ENCODE peak calls at places on chromosomes 7 and 10, in four cellular contexts. A, T, E and L are unnamed samples. For H3K27me3 and H3K36me3, the result is how much of the 10 kb centered on the place peaks cover.

GRCh38 chr10:74681917-74682627 is 144.3 kb upstream of the KAT6B start:
- DNase-seq in T (peak), E (peak), A (no peak), L (no peak)

GRCh38 chr10:60611291-60611747 is 167.0 kb upstream of the CDK1 start:
- DNase-seq in E (peak), T (peak), A (no peak), L (no peak)

GRCh38 chr10:11506247-11506789 is 105.1 kb downstream of the USP6NL start:
- DNase-seq in E (no peak), A (no peak), T (no peak), L (no peak)

GRCh38 chr7:86748843-86749720 is 105.4 kb downstream of the GRM3 start:
- DNase-seq in A (no peak), E (no peak), T (no peak), L (no peak)

GRCh38 chr10:24642921-24643678 is 80.6 kb downstream of the ARHGAP21 start:
- DNase-seq in E (peak), A (no peak), T (peak), L (peak)

GRCh38 chr10:66931340-66931948 is 5.6 kb downstream of the LRRTM3 start:
- DNase-seq in E (peak), A (no peak), T (peak), L (peak)

GRCh38 chr10:85284778-85285397 is 956.5 kb downstream of the CCSER2 start:
- DNase-seq in A (peak), T (no peak), E (no peak), L (no peak)

GRCh38 chr7:46229409-46229808 is 308.3 kb upstream of the IGFBP3 start:
- DNase-seq in E (no peak), A (no peak), T (peak), L (no peak)

GRCh38 chr10:117334075-117334474 is 41.2 kb downstream of the PDZD8 start:
- DNase-seq in E (no peak), A (no peak), T (peak), L (no peak)

GRCh38 chr10:72808001-72808400 is 85.5 kb upstream of the OIT3 start:
- DNase-seq in E (no peak), T (no peak), A (no peak), L (no peak)

GRCh38 chr7:3000566-3000965 is 43.1 kb downstream of the CARD11 start:
- DNase-seq in T (no peak), E (no peak), A (no peak), L (no peak)

GRCh38 chr10:55370021-55370420 is 569.0 kb upstream of the PCDH15 start:
- DNase-seq in A (no peak), E (no peak), T (no peak), L (no peak)

GRCh38 chr7:51288896-51289607 is 27.6 kb downstream of the COBL start:
- DNase-seq in T (no peak), A (no peak), E (no peak), L (no peak)

GRCh38 chr10:83262434-83262833 is 876.9 kb upstream of the GHITM start:
- DNase-seq in E (peak), A (no peak), T (no peak), L (no peak)

GRCh38 chr7:29309041-29309860 is 114.7 kb downstream of the CHN2 start:
- DNase-seq in E (no peak), T (no peak), A (peak), L (no peak)

GRCh38 chr10:111077715-111078504 is 1.1 kb downstream of the ADRA2A start:
- DNase-seq in A (no peak), E (peak), T (no peak), L (peak)

GRCh38 chr10:27391916-27392315 is 112.2 kb upstream of the RAB18 start:
- DNase-seq in E (no peak), A (no peak), T (no peak), L (no peak)

GRCh38 chr10:97427571-97428179 is 1.7 kb downstream of the PGAM1 start:
- DNase-seq in E (peak), T (peak), A (peak), L (peak)

GRCh38 chr7:16212610-16213009 is 208.7 kb downstream of the CRPPA start:
- DNase-seq in T (no peak), A (no peak), E (no peak), L (no peak)

DNA sequence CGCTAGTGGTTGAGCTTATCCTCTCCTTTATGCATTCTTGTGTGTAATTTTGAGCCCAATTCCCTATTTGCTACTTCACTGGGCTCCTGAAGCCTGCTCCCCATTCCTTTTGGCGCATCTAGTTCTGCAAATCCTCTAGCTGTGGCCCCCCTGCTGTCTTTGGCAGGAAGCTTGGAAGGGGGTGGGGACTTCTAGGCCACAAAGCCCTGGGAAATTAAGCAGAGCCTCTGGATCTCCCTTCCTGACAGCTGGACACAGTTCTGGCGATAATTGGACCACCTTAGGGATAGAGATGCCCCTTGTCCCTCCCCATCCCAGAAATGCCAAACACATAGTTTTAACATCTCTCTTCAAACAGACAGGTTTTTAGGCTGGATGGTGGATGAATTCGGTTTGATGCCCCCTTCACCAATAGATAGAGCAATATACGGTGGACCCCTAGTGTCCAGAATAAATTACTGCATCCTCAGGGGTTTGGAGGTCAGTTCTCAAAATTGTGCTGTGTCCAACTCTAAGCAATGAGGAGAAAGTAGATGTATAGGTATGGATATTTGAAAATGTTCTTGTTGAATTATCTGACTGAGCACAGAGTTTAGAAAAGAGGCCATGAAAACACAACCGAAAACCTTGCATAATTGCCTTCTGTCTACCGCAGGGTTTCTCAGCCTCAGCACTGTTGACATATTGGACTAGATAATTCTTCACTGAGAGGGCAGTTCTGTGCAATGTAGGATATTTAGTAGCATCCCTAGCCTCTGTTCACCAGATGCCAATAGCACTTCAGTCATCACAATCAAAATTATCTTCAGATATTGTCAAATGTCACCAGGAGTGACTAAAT is 75.5 kb downstream of the PAPSS2 start:
- DNase-seq in A (no peak), T (peak), E (peak), L (peak)
- H3K4me3 ChIP-seq in A (no peak), T (no peak), E (no peak), L (no peak)

DNA sequence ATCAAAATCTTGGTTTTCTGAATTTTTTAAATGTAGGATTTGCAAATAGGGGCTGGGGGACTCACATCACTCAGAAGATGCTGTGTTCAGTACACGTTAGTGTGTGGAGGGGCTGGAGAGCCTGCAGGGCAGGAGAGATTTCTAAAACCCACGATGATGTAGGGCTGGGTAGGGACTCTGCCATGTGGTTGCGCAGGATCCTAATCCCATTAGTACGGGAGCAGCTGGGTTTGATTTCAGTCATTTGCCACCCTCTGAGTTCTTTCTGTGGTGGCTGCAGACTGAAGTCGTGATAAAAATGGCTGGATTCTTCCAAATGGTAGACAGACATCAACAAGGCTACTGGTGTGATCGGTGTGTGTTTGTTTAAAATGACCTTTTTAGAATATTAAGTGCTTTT is 14.2 kb upstream of the GET4 start:
- DNase-seq in T (no peak), A (no peak), E (no peak), L (no peak)
- H3K27me3 ChIP-seq in T (under half), A (under half), E (under half), L (under half)

GRCh38 chr10:103445767-103446567 is 6.2 kb downstream of the CALHM2 start:
- DNase-seq in T (peak), E (peak), A (no peak), L (peak)
- H3K36me3 ChIP-seq in T (half or more), E (half or more), A (under half), L (under half)

GRCh38 chr10:10007972-10008371 is 1009.7 kb upstream of the CELF2 start:
- DNase-seq in T (no peak), A (no peak), E (no peak), L (no peak)
- H3K4me3 ChIP-seq in T (no peak), A (no peak), E (no peak), L (no peak)

GRCh38 chr7:33087858-33088257 is 21.3 kb downstream of the RP9 start:
- DNase-seq in T (no peak), E (no peak), A (no peak), L (no peak)

GRCh38 chr7:33091111-33091531 is 18.1 kb downstream of the RP9 start:
- DNase-seq in E (no peak), T (peak), A (no peak), L (no peak)

GRCh38 chr7:33089142-33089541 is 20.1 kb downstream of the RP9 start:
- DNase-seq in T (no peak), E (no peak), A (no peak), L (no peak)

GRCh38 chr7:33091641-33092191 is 17.5 kb downstream of the RP9 start:
- DNase-seq in A (no peak), T (no peak), E (no peak), L (peak)

GRCh38 chr7:33087356-33087755 is 21.8 kb downstream of the RP9 start:
- DNase-seq in E (no peak), A (no peak), T (no peak), L (no peak)
- H3K27me3 ChIP-seq in E (under half), A (under half), T (under half), L (under half)

GRCh38 chr10:28560617-28561016 is 27.7 kb downstream of the WAC start:
- DNase-seq in E (peak), T (no peak), A (no peak), L (no peak)

GRCh38 chr10:28558923-28559508 is 26.1 kb downstream of the WAC start:
- DNase-seq in E (no peak), A (no peak), T (peak), L (no peak)

GRCh38 chr10:28561531-28561930 is 28.6 kb downstream of the WAC start:
- DNase-seq in A (no peak), E (no peak), T (no peak), L (peak)

GRCh38 chr10:28558186-28558585 is 25.3 kb downstream of the WAC start:
- DNase-seq in T (no peak), E (no peak), A (no peak), L (no peak)

GRCh38 chr10:28559661-28560060 is 26.7 kb downstream of the WAC start:
- DNase-seq in E (no peak), A (no peak), T (no peak), L (no peak)
- H3K36me3 ChIP-seq in E (under half), A (under half), T (under half), L (under half)

GRCh38 chr10:13872411-13872810 is 285.6 kb downstream of the PRPF18 start:
- DNase-seq in T (no peak), A (no peak), E (no peak), L (no peak)

GRCh38 chr10:13871087-13871486 is 284.3 kb downstream of the PRPF18 start:
- DNase-seq in A (no peak), T (no peak), E (no peak), L (no peak)

GRCh38 chr10:13873201-13873600 is 286.4 kb downstream of the PRPF18 start:
- DNase-seq in A (no peak), T (no peak), E (no peak), L (no peak)

GRCh38 chr10:13869295-13869664 is 282.5 kb downstream of the PRPF18 start:
- DNase-seq in T (no peak), A (no peak), E (no peak), L (no peak)

GRCh38 chr10:13871698-13872280 is 285.0 kb downstream of the PRPF18 start:
- DNase-seq in E (no peak), A (no peak), T (no peak), L (no peak)
- H3K4me3 ChIP-seq in E (no peak), A (no peak), T (no peak), L (no peak)

GRCh38 chr7:1907751-1908365 is 237.8 kb downstream of the ELFN1 start:
- DNase-seq in E (no peak), A (no peak), T (no peak), L (no peak)
- H3K27me3 ChIP-seq in E (under half), A (under half), T (under half), L (under half)

GRCh38 chr7:122521767-122522166 is 177.2 kb downstream of the RNF133 start:
- DNase-seq in E (no peak), T (no peak), A (no peak), L (no peak)

GRCh38 chr7:122520961-122521555 is 177.9 kb downstream of the RNF133 start:
- DNase-seq in A (no peak), T (no peak), E (no peak), L (no peak)

GRCh38 chr7:122528879-122529481 is 169.9 kb downstream of the RNF133 start:
- DNase-seq in E (no peak), A (no peak), T (peak), L (no peak)

DNA sequence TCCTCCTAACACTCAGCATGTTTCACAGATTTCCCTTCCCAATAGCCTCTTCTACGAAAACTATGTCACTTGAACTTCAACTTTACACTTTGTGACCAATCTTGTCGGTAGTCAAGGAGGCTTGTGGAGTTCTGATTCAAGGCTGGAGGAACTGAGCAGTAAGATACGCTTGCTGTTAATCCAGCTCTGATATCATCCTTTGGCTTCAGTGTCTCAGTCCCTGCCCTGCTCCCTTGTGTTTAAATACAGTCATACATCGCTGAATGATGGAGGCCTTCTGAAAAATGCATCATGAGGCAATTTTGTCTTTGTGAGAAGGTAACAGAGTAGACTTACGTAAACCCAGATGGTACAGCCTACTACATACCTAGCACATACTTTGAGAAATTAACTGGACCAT is 173.6 kb downstream of the RNF133 start:
- DNase-seq in T (no peak), A (no peak), E (no peak), L (no peak)
- H3K36me3 ChIP-seq in T (under half), A (under half), E (under half), L (under half)